ENCODE peak calls at places on chromosome 6, in five cellular contexts. One of them, this sample, is unnamed.

GRCh38 chr6:150241751-150242150 is 98.9 kb downstream of the PPP1R14C start:
- DNase-seq in OCI-LY7: no peak
- DNase-seq in MM.1S: no peak
- DNase-seq in GM23248: no peak
- DNase-seq in HCT116: no peak
- DNase-seq in this sample: no peak

GRCh38 chr6:32785781-32786533 is 22.6 kb upstream of the HLA-DQB2 start:
- DNase-seq in MM.1S: peak
- DNase-seq in OCI-LY7: peak
- DNase-seq in GM23248: peak
- DNase-seq in HCT116: peak
- DNase-seq in this sample: peak

GRCh38 chr6:22613695-22614094 is 44.3 kb downstream of the HDGFL1 start:
- DNase-seq in OCI-LY7: no peak
- DNase-seq in HCT116: no peak
- DNase-seq in GM23248: peak
- DNase-seq in MM.1S: no peak
- DNase-seq in this sample: no peak

GRCh38 chr6:117481926-117482239 is 591 bp upstream of the DCBLD1 start:
- DNase-seq in HCT116: no peak
- DNase-seq in MM.1S: peak
- DNase-seq in OCI-LY7: no peak
- DNase-seq in GM23248: no peak
- DNase-seq in this sample: no peak

GRCh38 chr6:148611213-148611612 is 135.6 kb upstream of the UST start:
- DNase-seq in HCT116: no peak
- DNase-seq in GM23248: peak
- DNase-seq in OCI-LY7: no peak
- DNase-seq in MM.1S: no peak
- DNase-seq in this sample: no peak

GRCh38 chr6:132648356-132648755 is 10.6 kb downstream of the TAAR1 start:
- DNase-seq in GM23248: peak
- DNase-seq in HCT116: no peak
- DNase-seq in OCI-LY7: no peak
- DNase-seq in MM.1S: no peak
- DNase-seq in this sample: no peak

GRCh38 chr6:109660526-109660925 is 30.5 kb downstream of the AK9 start:
- DNase-seq in GM23248: no peak
- DNase-seq in HCT116: no peak
- DNase-seq in OCI-LY7: no peak
- DNase-seq in MM.1S: no peak
- DNase-seq in this sample: no peak

GRCh38 chr6:40706222-40706621 is 119.1 kb upstream of the LRFN2 start:
- DNase-seq in MM.1S: no peak
- DNase-seq in GM23248: no peak
- DNase-seq in HCT116: no peak
- DNase-seq in OCI-LY7: no peak
- DNase-seq in this sample: no peak

GRCh38 chr6:13272131-13273046 is 55.9 kb downstream of the TBC1D7 start:
- DNase-seq in GM23248: no peak
- DNase-seq in HCT116: no peak
- DNase-seq in OCI-LY7: peak
- DNase-seq in MM.1S: peak
- DNase-seq in this sample: no peak

GRCh38 chr6:27547157-27548075 is 74.5 kb upstream of the ZNF184 start:
- DNase-seq in GM23248: peak
- DNase-seq in HCT116: peak
- DNase-seq in OCI-LY7: peak
- DNase-seq in MM.1S: no peak
- DNase-seq in this sample: peak

GRCh38 chr6:16989382-16989781 is 112.5 kb upstream of the STMND1 start:
- DNase-seq in MM.1S: no peak
- DNase-seq in HCT116: no peak
- DNase-seq in GM23248: no peak
- DNase-seq in OCI-LY7: no peak
- DNase-seq in this sample: no peak

GRCh38 chr6:6659600-6660327 is 71.2 kb downstream of the LY86 start:
- DNase-seq in HCT116: no peak
- DNase-seq in OCI-LY7: peak
- DNase-seq in GM23248: no peak
- DNase-seq in MM.1S: no peak
- DNase-seq in this sample: no peak

GRCh38 chr6:109944448-109944847 is 33.7 kb upstream of the GPR6 start:
- DNase-seq in OCI-LY7: no peak
- DNase-seq in GM23248: no peak
- DNase-seq in MM.1S: no peak
- DNase-seq in HCT116: peak
- DNase-seq in this sample: no peak

GRCh38 chr6:71454083-71454482 is 165.5 kb downstream of the OGFRL1 start:
- DNase-seq in OCI-LY7: peak
- DNase-seq in GM23248: no peak
- DNase-seq in HCT116: no peak
- DNase-seq in MM.1S: no peak
- DNase-seq in this sample: no peak

GRCh38 chr6:151060096-151060741 is 179.5 kb upstream of the AKAP12 start:
- DNase-seq in GM23248: peak
- DNase-seq in OCI-LY7: no peak
- DNase-seq in HCT116: peak
- DNase-seq in MM.1S: no peak
- DNase-seq in this sample: no peak

GRCh38 chr6:153170511-153170910 is 39.4 kb upstream of the RGS17 start:
- DNase-seq in GM23248: peak
- DNase-seq in OCI-LY7: no peak
- DNase-seq in MM.1S: no peak
- DNase-seq in HCT116: peak
- DNase-seq in this sample: no peak
- TF ChIP-seq EZH2phosphoT487 in GM23248: no peak
- TF ChIP-seq EZH2phosphoT487 in OCI-LY7: no peak
- TF ChIP-seq EZH2phosphoT487 in MM.1S: no peak
- TF ChIP-seq EZH2phosphoT487 in HCT116: no peak
- TF ChIP-seq EZH2phosphoT487 in this sample: no peak

GRCh38 chr6:131000544-131000943 is 62.5 kb downstream of the EPB41L2 start:
- DNase-seq in MM.1S: no peak
- DNase-seq in HCT116: no peak
- DNase-seq in GM23248: no peak
- DNase-seq in OCI-LY7: no peak
- DNase-seq in this sample: no peak
- H3K4me3 ChIP-seq in MM.1S: no peak
- H3K4me3 ChIP-seq in HCT116: no peak
- H3K4me3 ChIP-seq in GM23248: no peak
- H3K4me3 ChIP-seq in OCI-LY7: no peak
- H3K4me3 ChIP-seq in this sample: no peak

DNA sequence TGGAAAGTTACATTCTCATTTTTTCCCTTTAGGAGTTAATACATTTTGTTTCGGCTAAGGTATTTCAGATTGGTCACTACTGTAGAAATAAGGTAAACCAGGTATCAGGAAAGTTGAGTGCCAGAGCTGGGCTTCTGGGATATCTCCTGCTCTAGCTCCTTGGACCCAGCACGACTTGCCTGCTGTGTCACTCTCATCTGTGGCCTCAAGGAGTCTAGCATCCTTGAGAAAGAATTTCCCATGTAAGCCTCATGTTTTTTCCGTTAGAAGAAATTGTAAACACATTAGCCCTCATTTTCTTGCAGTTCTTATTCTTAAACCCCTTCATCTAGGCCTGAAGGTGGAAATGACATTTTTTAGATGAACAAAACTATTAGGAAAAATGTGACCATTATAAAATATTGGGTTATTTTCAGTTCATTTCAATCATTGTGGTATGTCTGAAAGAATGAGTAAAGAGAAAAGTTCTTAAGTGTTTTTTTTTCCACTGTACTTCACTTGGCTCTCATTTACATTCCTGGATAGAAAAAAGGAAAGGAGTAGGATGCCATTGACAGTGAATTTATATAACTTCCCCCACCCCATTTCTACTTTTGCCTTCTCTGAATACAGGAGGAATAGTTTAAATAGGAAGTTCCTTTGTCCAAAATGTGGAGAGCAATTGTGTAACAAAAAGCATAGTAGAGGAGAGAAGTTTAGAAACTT is 46.7 kb downstream of the CD2AP start:
- DNase-seq in HCT116: no peak
- DNase-seq in OCI-LY7: no peak
- DNase-seq in MM.1S: no peak
- DNase-seq in GM23248: peak
- DNase-seq in this sample: no peak
- TF ChIP-seq EZH2phosphoT487 in HCT116: no peak
- TF ChIP-seq EZH2phosphoT487 in OCI-LY7: no peak
- TF ChIP-seq EZH2phosphoT487 in MM.1S: no peak
- TF ChIP-seq EZH2phosphoT487 in GM23248: no peak
- TF ChIP-seq EZH2phosphoT487 in this sample: no peak

DNA sequence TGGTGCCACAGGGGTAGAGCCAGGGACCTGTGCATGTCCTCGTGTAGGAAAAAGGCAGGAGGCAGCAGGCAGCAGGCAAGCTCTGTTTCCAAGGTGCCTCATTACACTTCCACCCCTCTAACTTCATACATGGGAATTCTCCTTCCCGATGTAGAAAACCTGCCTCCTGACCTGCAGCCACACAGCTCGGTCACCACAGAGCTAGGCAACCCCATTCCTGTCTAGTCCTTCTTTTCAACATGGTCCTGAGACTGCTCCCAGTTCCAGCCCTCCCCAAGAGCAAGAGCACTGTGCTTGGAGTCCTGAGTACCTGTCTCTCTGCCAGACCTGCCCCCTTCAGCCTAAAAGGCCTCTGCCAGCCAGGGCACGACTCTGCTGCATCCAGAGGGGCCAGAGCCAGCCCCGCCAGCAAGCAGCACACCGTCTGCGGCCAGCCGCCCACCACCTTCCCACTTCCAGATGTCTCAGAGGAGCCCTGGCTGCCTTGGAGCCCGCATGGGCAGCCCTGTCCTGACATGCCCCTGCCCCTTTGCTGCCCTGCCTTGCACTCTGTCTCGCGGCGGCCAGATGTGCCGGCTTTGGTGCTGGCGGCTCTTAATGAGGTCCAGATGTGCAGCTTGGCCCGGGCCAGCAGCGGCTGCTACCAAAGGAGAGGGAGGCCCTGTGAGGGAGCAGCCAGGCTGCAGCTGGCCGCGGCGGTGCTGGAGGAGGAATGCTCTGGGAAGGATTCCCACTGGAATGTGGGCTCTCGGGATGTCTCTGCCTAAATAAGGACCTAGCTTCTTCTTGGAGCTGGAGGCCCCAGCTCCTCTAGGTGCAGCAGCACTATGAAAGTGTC is 72.2 kb downstream of the FGD2 start:
- DNase-seq in OCI-LY7: no peak
- DNase-seq in HCT116: no peak
- DNase-seq in GM23248: peak
- DNase-seq in MM.1S: no peak
- DNase-seq in this sample: peak
- H3K4me3 ChIP-seq in OCI-LY7: no peak
- H3K4me3 ChIP-seq in HCT116: no peak
- H3K4me3 ChIP-seq in GM23248: no peak
- H3K4me3 ChIP-seq in MM.1S: no peak
- H3K4me3 ChIP-seq in this sample: no peak

DNA sequence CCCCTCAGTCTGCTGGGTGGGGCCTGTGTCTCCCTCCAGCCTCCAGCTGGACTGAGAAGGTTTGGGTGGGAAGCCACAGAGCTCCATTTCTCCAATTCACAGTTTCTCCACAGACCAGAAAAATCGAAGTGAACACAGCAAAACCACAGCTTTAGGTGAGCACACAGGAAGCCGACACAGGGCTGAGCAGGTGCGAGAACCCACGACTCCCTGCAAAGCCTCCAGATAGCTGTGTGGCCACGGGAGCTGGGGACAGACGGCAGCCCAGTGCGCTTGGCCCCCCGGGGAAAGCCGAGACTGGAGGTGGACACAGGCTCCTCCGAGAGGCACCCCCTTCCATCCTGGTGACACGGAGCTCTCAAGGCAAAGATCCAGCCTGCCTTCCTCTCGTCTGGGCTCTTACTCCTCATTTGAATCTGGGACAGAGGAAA is 29.0 kb upstream of the MPC1 start:
- DNase-seq in HCT116: no peak
- DNase-seq in GM23248: no peak
- DNase-seq in OCI-LY7: no peak
- DNase-seq in MM.1S: no peak
- DNase-seq in this sample: no peak
- TF ChIP-seq EZH2phosphoT487 in HCT116: no peak
- TF ChIP-seq EZH2phosphoT487 in GM23248: no peak
- TF ChIP-seq EZH2phosphoT487 in OCI-LY7: no peak
- TF ChIP-seq EZH2phosphoT487 in MM.1S: no peak
- TF ChIP-seq EZH2phosphoT487 in this sample: no peak

DNA sequence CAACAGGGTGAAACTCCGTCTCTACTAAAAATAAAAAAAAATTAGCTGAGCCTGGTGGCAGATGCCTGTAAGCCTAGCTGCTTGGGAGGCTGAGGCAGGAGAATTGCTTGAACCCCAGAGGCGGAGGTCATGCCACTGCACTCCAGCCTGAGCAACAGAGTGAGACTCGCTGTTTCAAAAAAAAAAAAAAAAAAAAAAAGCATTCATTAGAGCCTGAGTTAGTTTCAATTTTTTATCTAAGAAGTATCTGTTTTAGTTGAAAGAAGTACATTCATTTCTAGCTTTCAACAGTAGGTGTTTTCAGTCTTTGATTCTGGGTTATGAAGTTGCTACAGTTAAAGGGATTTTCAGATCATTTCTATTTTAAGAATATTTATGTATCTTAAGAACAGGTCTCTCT is 42.2 kb downstream of the ZNF292 start:
- DNase-seq in OCI-LY7: no peak
- DNase-seq in MM.1S: no peak
- DNase-seq in GM23248: no peak
- DNase-seq in HCT116: no peak
- DNase-seq in this sample: no peak
- H3K4me3 ChIP-seq in OCI-LY7: no peak
- H3K4me3 ChIP-seq in MM.1S: no peak
- H3K4me3 ChIP-seq in GM23248: no peak
- H3K4me3 ChIP-seq in HCT116: no peak
- H3K4me3 ChIP-seq in this sample: no peak

This sample was measured in SK-N-SH.